ENCODE peak calls at places on chromosomes 7 and 10, in seven cellular contexts. One of them, this sample, is unnamed.

GRCh38 chr10:128631801-128632241 is 505.6 kb upstream of the MKI67 start:
- DNase-seq in occipital lobe: no peak
- DNase-seq in NCI-H345: peak; percentile 18
- DNase-seq in stimulated activated CD8-positive, alpha-beta memory T cell treated with anti-CD3 and anti-CD28 coated beads, Interleukin-2, amount 100 ng/mL, for 1 hour: no peak
- DNase-seq in NCI-H1105 treated with DMSO at 0.1 percent for 48 hours: no peak
- DNase-seq in activated CD4-positive, CD25-positive, alpha-beta regulatory T cell: no peak
- DNase-seq in stimulated activated CD4-positive, alpha-beta T cell treated with anti-CD3 and anti-CD28 coated beads, TNF-alpha, amount 100 ng/mL, for 48 hours: no peak
- DNase-seq in this sample: no peak

GRCh38 chr7:15158141-15158810 is 255.7 kb upstream of the DGKB start:
- DNase-seq in occipital lobe: no peak
- DNase-seq in stimulated activated CD8-positive, alpha-beta memory T cell treated with anti-CD3 and anti-CD28 coated beads, Interleukin-2, amount 100 ng/mL, for 1 hour: no peak
- DNase-seq in NCI-H1105 treated with DMSO at 0.1 percent for 48 hours: no peak
- DNase-seq in NCI-H345: no peak
- DNase-seq in activated CD4-positive, CD25-positive, alpha-beta regulatory T cell: no peak
- DNase-seq in stimulated activated CD4-positive, alpha-beta T cell treated with anti-CD3 and anti-CD28 coated beads, TNF-alpha, amount 100 ng/mL, for 48 hours: no peak
- DNase-seq in this sample: no peak

GRCh38 chr10:90920986-90921643 is at the start of gene ANKRD1:
- DNase-seq in stimulated activated CD8-positive, alpha-beta memory T cell treated with anti-CD3 and anti-CD28 coated beads, Interleukin-2, amount 100 ng/mL, for 1 hour: no peak
- DNase-seq in occipital lobe: no peak
- DNase-seq in stimulated activated CD4-positive, alpha-beta T cell treated with anti-CD3 and anti-CD28 coated beads, TNF-alpha, amount 100 ng/mL, for 48 hours: no peak
- DNase-seq in activated CD4-positive, CD25-positive, alpha-beta regulatory T cell: no peak
- DNase-seq in NCI-H1105 treated with DMSO at 0.1 percent for 48 hours: no peak
- DNase-seq in NCI-H345: no peak
- DNase-seq in this sample: no peak

GRCh38 chr7:28804990-28805389 is 153.1 kb downstream of the TRIL start:
- DNase-seq in stimulated activated CD4-positive, alpha-beta T cell treated with anti-CD3 and anti-CD28 coated beads, TNF-alpha, amount 100 ng/mL, for 48 hours: no peak
- DNase-seq in activated CD4-positive, CD25-positive, alpha-beta regulatory T cell: no peak
- DNase-seq in stimulated activated CD8-positive, alpha-beta memory T cell treated with anti-CD3 and anti-CD28 coated beads, Interleukin-2, amount 100 ng/mL, for 1 hour: no peak
- DNase-seq in NCI-H345: no peak
- DNase-seq in occipital lobe: no peak
- DNase-seq in NCI-H1105 treated with DMSO at 0.1 percent for 48 hours: no peak
- DNase-seq in this sample: no peak

GRCh38 chr10:112724404-112724991 is 225.5 kb upstream of the TCF7L2 start:
- DNase-seq in NCI-H345: no peak
- DNase-seq in stimulated activated CD8-positive, alpha-beta memory T cell treated with anti-CD3 and anti-CD28 coated beads, Interleukin-2, amount 100 ng/mL, for 1 hour: no peak
- DNase-seq in occipital lobe: no peak
- DNase-seq in NCI-H1105 treated with DMSO at 0.1 percent for 48 hours: no peak
- DNase-seq in activated CD4-positive, CD25-positive, alpha-beta regulatory T cell: no peak
- DNase-seq in stimulated activated CD4-positive, alpha-beta T cell treated with anti-CD3 and anti-CD28 coated beads, TNF-alpha, amount 100 ng/mL, for 48 hours: no peak
- DNase-seq in this sample: no peak

GRCh38 chr7:12884856-12885440 is 197.5 kb downstream of the ARL4A start:
- DNase-seq in NCI-H345: no peak
- DNase-seq in stimulated activated CD4-positive, alpha-beta T cell treated with anti-CD3 and anti-CD28 coated beads, TNF-alpha, amount 100 ng/mL, for 48 hours: no peak
- DNase-seq in activated CD4-positive, CD25-positive, alpha-beta regulatory T cell: no peak
- DNase-seq in stimulated activated CD8-positive, alpha-beta memory T cell treated with anti-CD3 and anti-CD28 coated beads, Interleukin-2, amount 100 ng/mL, for 1 hour: no peak
- DNase-seq in occipital lobe: no peak
- DNase-seq in NCI-H1105 treated with DMSO at 0.1 percent for 48 hours: no peak
- DNase-seq in this sample: no peak

GRCh38 chr10:35726850-35727249 is 84.8 kb upstream of the FZD8 start:
- DNase-seq in NCI-H1105 treated with DMSO at 0.1 percent for 48 hours: no peak
- DNase-seq in activated CD4-positive, CD25-positive, alpha-beta regulatory T cell: no peak
- DNase-seq in occipital lobe: no peak
- DNase-seq in stimulated activated CD4-positive, alpha-beta T cell treated with anti-CD3 and anti-CD28 coated beads, TNF-alpha, amount 100 ng/mL, for 48 hours: no peak
- DNase-seq in NCI-H345: no peak
- DNase-seq in stimulated activated CD8-positive, alpha-beta memory T cell treated with anti-CD3 and anti-CD28 coated beads, Interleukin-2, amount 100 ng/mL, for 1 hour: no peak
- DNase-seq in this sample: no peak

GRCh38 chr7:41701068-41701467 is 1.8 kb downstream of the INHBA start:
- DNase-seq in activated CD4-positive, CD25-positive, alpha-beta regulatory T cell: no peak
- DNase-seq in occipital lobe: no peak
- DNase-seq in stimulated activated CD8-positive, alpha-beta memory T cell treated with anti-CD3 and anti-CD28 coated beads, Interleukin-2, amount 100 ng/mL, for 1 hour: no peak
- DNase-seq in stimulated activated CD4-positive, alpha-beta T cell treated with anti-CD3 and anti-CD28 coated beads, TNF-alpha, amount 100 ng/mL, for 48 hours: no peak
- DNase-seq in NCI-H345: no peak
- DNase-seq in NCI-H1105 treated with DMSO at 0.1 percent for 48 hours: no peak
- DNase-seq in this sample: no peak

GRCh38 chr10:47247190-47248059 is 52.6 kb upstream of the GDF10 start:
- DNase-seq in occipital lobe: no peak
- DNase-seq in NCI-H345: no peak
- DNase-seq in NCI-H1105 treated with DMSO at 0.1 percent for 48 hours: no peak
- DNase-seq in stimulated activated CD4-positive, alpha-beta T cell treated with anti-CD3 and anti-CD28 coated beads, TNF-alpha, amount 100 ng/mL, for 48 hours: no peak
- DNase-seq in stimulated activated CD8-positive, alpha-beta memory T cell treated with anti-CD3 and anti-CD28 coated beads, Interleukin-2, amount 100 ng/mL, for 1 hour: no peak
- DNase-seq in activated CD4-positive, CD25-positive, alpha-beta regulatory T cell: no peak
- DNase-seq in this sample: no peak

GRCh38 chr7:112362796-112363195 is 87.5 kb upstream of the IFRD1 start:
- DNase-seq in stimulated activated CD4-positive, alpha-beta T cell treated with anti-CD3 and anti-CD28 coated beads, TNF-alpha, amount 100 ng/mL, for 48 hours: no peak
- DNase-seq in NCI-H1105 treated with DMSO at 0.1 percent for 48 hours: peak; percentile 73
- DNase-seq in occipital lobe: no peak
- DNase-seq in activated CD4-positive, CD25-positive, alpha-beta regulatory T cell: no peak
- DNase-seq in NCI-H345: peak; percentile 67
- DNase-seq in stimulated activated CD8-positive, alpha-beta memory T cell treated with anti-CD3 and anti-CD28 coated beads, Interleukin-2, amount 100 ng/mL, for 1 hour: no peak
- DNase-seq in this sample: peak; percentile 55

GRCh38 chr7:13240349-13240748 is 552.9 kb downstream of the ARL4A start:
- DNase-seq in occipital lobe: no peak
- DNase-seq in stimulated activated CD4-positive, alpha-beta T cell treated with anti-CD3 and anti-CD28 coated beads, TNF-alpha, amount 100 ng/mL, for 48 hours: no peak
- DNase-seq in activated CD4-positive, CD25-positive, alpha-beta regulatory T cell: no peak
- DNase-seq in stimulated activated CD8-positive, alpha-beta memory T cell treated with anti-CD3 and anti-CD28 coated beads, Interleukin-2, amount 100 ng/mL, for 1 hour: no peak
- DNase-seq in NCI-H345: no peak
- DNase-seq in NCI-H1105 treated with DMSO at 0.1 percent for 48 hours: no peak
- DNase-seq in this sample: no peak

GRCh38 chr7:115476666-115477065 is 553.9 kb downstream of the TFEC start:
- DNase-seq in activated CD4-positive, CD25-positive, alpha-beta regulatory T cell: no peak
- DNase-seq in stimulated activated CD4-positive, alpha-beta T cell treated with anti-CD3 and anti-CD28 coated beads, TNF-alpha, amount 100 ng/mL, for 48 hours: no peak
- DNase-seq in NCI-H345: no peak
- DNase-seq in NCI-H1105 treated with DMSO at 0.1 percent for 48 hours: peak; percentile 98
- DNase-seq in stimulated activated CD8-positive, alpha-beta memory T cell treated with anti-CD3 and anti-CD28 coated beads, Interleukin-2, amount 100 ng/mL, for 1 hour: no peak
- DNase-seq in occipital lobe: no peak
- DNase-seq in this sample: peak; percentile 1

GRCh38 chr10:32189400-32190084 is 133.3 kb upstream of the KIF5B start:
- DNase-seq in stimulated activated CD8-positive, alpha-beta memory T cell treated with anti-CD3 and anti-CD28 coated beads, Interleukin-2, amount 100 ng/mL, for 1 hour: no peak
- DNase-seq in occipital lobe: no peak
- DNase-seq in NCI-H345: no peak
- DNase-seq in NCI-H1105 treated with DMSO at 0.1 percent for 48 hours: no peak
- DNase-seq in activated CD4-positive, CD25-positive, alpha-beta regulatory T cell: no peak
- DNase-seq in stimulated activated CD4-positive, alpha-beta T cell treated with anti-CD3 and anti-CD28 coated beads, TNF-alpha, amount 100 ng/mL, for 48 hours: no peak
- DNase-seq in this sample: peak; percentile 23

GRCh38 chr7:151013728-151014497 is 10.4 kb downstream of the ATG9B start:
- DNase-seq in stimulated activated CD4-positive, alpha-beta T cell treated with anti-CD3 and anti-CD28 coated beads, TNF-alpha, amount 100 ng/mL, for 48 hours: peak; percentile 80
- DNase-seq in stimulated activated CD8-positive, alpha-beta memory T cell treated with anti-CD3 and anti-CD28 coated beads, Interleukin-2, amount 100 ng/mL, for 1 hour: peak; percentile 78
- DNase-seq in activated CD4-positive, CD25-positive, alpha-beta regulatory T cell: peak; percentile 65
- DNase-seq in NCI-H345: no peak
- DNase-seq in NCI-H1105 treated with DMSO at 0.1 percent for 48 hours: peak; percentile 27
- DNase-seq in occipital lobe: peak; percentile 62
- DNase-seq in this sample: no peak

GRCh38 chr7:20484366-20484765 is 131.1 kb upstream of the ABCB5 start:
- DNase-seq in occipital lobe: no peak
- DNase-seq in stimulated activated CD8-positive, alpha-beta memory T cell treated with anti-CD3 and anti-CD28 coated beads, Interleukin-2, amount 100 ng/mL, for 1 hour: no peak
- DNase-seq in activated CD4-positive, CD25-positive, alpha-beta regulatory T cell: no peak
- DNase-seq in NCI-H1105 treated with DMSO at 0.1 percent for 48 hours: no peak
- DNase-seq in NCI-H345: no peak
- DNase-seq in stimulated activated CD4-positive, alpha-beta T cell treated with anti-CD3 and anti-CD28 coated beads, TNF-alpha, amount 100 ng/mL, for 48 hours: no peak
- DNase-seq in this sample: no peak

GRCh38 chr7:107837145-107837512 is 34.1 kb upstream of the SLC26A3 start:
- DNase-seq in stimulated activated CD8-positive, alpha-beta memory T cell treated with anti-CD3 and anti-CD28 coated beads, Interleukin-2, amount 100 ng/mL, for 1 hour: no peak
- DNase-seq in occipital lobe: no peak
- DNase-seq in NCI-H1105 treated with DMSO at 0.1 percent for 48 hours: no peak
- DNase-seq in NCI-H345: no peak
- DNase-seq in activated CD4-positive, CD25-positive, alpha-beta regulatory T cell: no peak
- DNase-seq in stimulated activated CD4-positive, alpha-beta T cell treated with anti-CD3 and anti-CD28 coated beads, TNF-alpha, amount 100 ng/mL, for 48 hours: no peak
- DNase-seq in this sample: no peak

GRCh38 chr10:101229275-101230184 is at the start of gene LBX1:
- DNase-seq in occipital lobe: no peak
- DNase-seq in stimulated activated CD8-positive, alpha-beta memory T cell treated with anti-CD3 and anti-CD28 coated beads, Interleukin-2, amount 100 ng/mL, for 1 hour: no peak
- DNase-seq in NCI-H1105 treated with DMSO at 0.1 percent for 48 hours: peak; percentile 31
- DNase-seq in stimulated activated CD4-positive, alpha-beta T cell treated with anti-CD3 and anti-CD28 coated beads, TNF-alpha, amount 100 ng/mL, for 48 hours: no peak
- DNase-seq in activated CD4-positive, CD25-positive, alpha-beta regulatory T cell: no peak
- DNase-seq in NCI-H345: no peak
- DNase-seq in this sample: no peak

GRCh38 chr7:143884276-143884977 is 17.5 kb downstream of the TCAF1 start:
- DNase-seq in NCI-H1105 treated with DMSO at 0.1 percent for 48 hours: no peak
- DNase-seq in occipital lobe: no peak
- DNase-seq in stimulated activated CD4-positive, alpha-beta T cell treated with anti-CD3 and anti-CD28 coated beads, TNF-alpha, amount 100 ng/mL, for 48 hours: no peak
- DNase-seq in stimulated activated CD8-positive, alpha-beta memory T cell treated with anti-CD3 and anti-CD28 coated beads, Interleukin-2, amount 100 ng/mL, for 1 hour: no peak
- DNase-seq in NCI-H345: no peak
- DNase-seq in activated CD4-positive, CD25-positive, alpha-beta regulatory T cell: no peak
- DNase-seq in this sample: no peak

GRCh38 chr10:70906031-70906804 is 17.9 kb upstream of the PCBD1 start:
- DNase-seq in activated CD4-positive, CD25-positive, alpha-beta regulatory T cell: no peak
- DNase-seq in stimulated activated CD4-positive, alpha-beta T cell treated with anti-CD3 and anti-CD28 coated beads, TNF-alpha, amount 100 ng/mL, for 48 hours: no peak
- DNase-seq in NCI-H345: no peak
- DNase-seq in NCI-H1105 treated with DMSO at 0.1 percent for 48 hours: no peak
- DNase-seq in stimulated activated CD8-positive, alpha-beta memory T cell treated with anti-CD3 and anti-CD28 coated beads, Interleukin-2, amount 100 ng/mL, for 1 hour: no peak
- DNase-seq in occipital lobe: no peak
- DNase-seq in this sample: no peak

GRCh38 chr7:21500117-21500516 is 42.7 kb upstream of the DNAH11 start:
- DNase-seq in stimulated activated CD4-positive, alpha-beta T cell treated with anti-CD3 and anti-CD28 coated beads, TNF-alpha, amount 100 ng/mL, for 48 hours: no peak
- DNase-seq in NCI-H1105 treated with DMSO at 0.1 percent for 48 hours: no peak
- DNase-seq in NCI-H345: no peak
- DNase-seq in stimulated activated CD8-positive, alpha-beta memory T cell treated with anti-CD3 and anti-CD28 coated beads, Interleukin-2, amount 100 ng/mL, for 1 hour: no peak
- DNase-seq in occipital lobe: no peak
- DNase-seq in activated CD4-positive, CD25-positive, alpha-beta regulatory T cell: no peak
- DNase-seq in this sample: no peak

GRCh38 chr7:158814637-158815036 is 14.7 kb downstream of the ESYT2 start:
- DNase-seq in occipital lobe: no peak
- DNase-seq in NCI-H345: no peak
- DNase-seq in stimulated activated CD4-positive, alpha-beta T cell treated with anti-CD3 and anti-CD28 coated beads, TNF-alpha, amount 100 ng/mL, for 48 hours: no peak
- DNase-seq in activated CD4-positive, CD25-positive, alpha-beta regulatory T cell: no peak
- DNase-seq in stimulated activated CD8-positive, alpha-beta memory T cell treated with anti-CD3 and anti-CD28 coated beads, Interleukin-2, amount 100 ng/mL, for 1 hour: no peak
- DNase-seq in NCI-H1105 treated with DMSO at 0.1 percent for 48 hours: no peak
- DNase-seq in this sample: no peak

GRCh38 chr7:55887786-55888185 is 530 bp downstream of the ZNF713 start:
- DNase-seq in occipital lobe: no peak
- DNase-seq in stimulated activated CD4-positive, alpha-beta T cell treated with anti-CD3 and anti-CD28 coated beads, TNF-alpha, amount 100 ng/mL, for 48 hours: no peak
- DNase-seq in NCI-H1105 treated with DMSO at 0.1 percent for 48 hours: peak; percentile 39
- DNase-seq in activated CD4-positive, CD25-positive, alpha-beta regulatory T cell: no peak
- DNase-seq in NCI-H345: no peak
- DNase-seq in stimulated activated CD8-positive, alpha-beta memory T cell treated with anti-CD3 and anti-CD28 coated beads, Interleukin-2, amount 100 ng/mL, for 1 hour: no peak
- DNase-seq in this sample: peak; percentile 22

GRCh38 chr10:23453465-23453864 is 14.6 kb downstream of the OTUD1 start:
- DNase-seq in activated CD4-positive, CD25-positive, alpha-beta regulatory T cell: no peak
- DNase-seq in stimulated activated CD8-positive, alpha-beta memory T cell treated with anti-CD3 and anti-CD28 coated beads, Interleukin-2, amount 100 ng/mL, for 1 hour: no peak
- DNase-seq in stimulated activated CD4-positive, alpha-beta T cell treated with anti-CD3 and anti-CD28 coated beads, TNF-alpha, amount 100 ng/mL, for 48 hours: no peak
- DNase-seq in NCI-H1105 treated with DMSO at 0.1 percent for 48 hours: no peak
- DNase-seq in occipital lobe: no peak
- DNase-seq in NCI-H345: no peak
- DNase-seq in this sample: no peak

GRCh38 chr10:12954866-12955265 is 46.6 kb downstream of the CCDC3 start:
- DNase-seq in NCI-H1105 treated with DMSO at 0.1 percent for 48 hours: no peak
- DNase-seq in NCI-H345: no peak
- DNase-seq in activated CD4-positive, CD25-positive, alpha-beta regulatory T cell: no peak
- DNase-seq in stimulated activated CD4-positive, alpha-beta T cell treated with anti-CD3 and anti-CD28 coated beads, TNF-alpha, amount 100 ng/mL, for 48 hours: no peak
- DNase-seq in occipital lobe: no peak
- DNase-seq in stimulated activated CD8-positive, alpha-beta memory T cell treated with anti-CD3 and anti-CD28 coated beads, Interleukin-2, amount 100 ng/mL, for 1 hour: no peak
- DNase-seq in this sample: no peak

GRCh38 chr7:140661124-140661523 is 11.6 kb upstream of the ADCK2 start:
- DNase-seq in stimulated activated CD4-positive, alpha-beta T cell treated with anti-CD3 and anti-CD28 coated beads, TNF-alpha, amount 100 ng/mL, for 48 hours: no peak
- DNase-seq in NCI-H345: no peak
- DNase-seq in activated CD4-positive, CD25-positive, alpha-beta regulatory T cell: no peak
- DNase-seq in stimulated activated CD8-positive, alpha-beta memory T cell treated with anti-CD3 and anti-CD28 coated beads, Interleukin-2, amount 100 ng/mL, for 1 hour: no peak
- DNase-seq in occipital lobe: no peak
- DNase-seq in NCI-H1105 treated with DMSO at 0.1 percent for 48 hours: no peak
- DNase-seq in this sample: no peak

GRCh38 chr7:132343196-132343595 is 233.1 kb downstream of the PLXNA4 start:
- DNase-seq in activated CD4-positive, CD25-positive, alpha-beta regulatory T cell: no peak
- DNase-seq in stimulated activated CD4-positive, alpha-beta T cell treated with anti-CD3 and anti-CD28 coated beads, TNF-alpha, amount 100 ng/mL, for 48 hours: no peak
- DNase-seq in occipital lobe: no peak
- DNase-seq in NCI-H345: no peak
- DNase-seq in NCI-H1105 treated with DMSO at 0.1 percent for 48 hours: no peak
- DNase-seq in stimulated activated CD8-positive, alpha-beta memory T cell treated with anti-CD3 and anti-CD28 coated beads, Interleukin-2, amount 100 ng/mL, for 1 hour: no peak
- DNase-seq in this sample: no peak

GRCh38 chr7:4878336-4879335 is 4.9 kb downstream of the RADIL start:
- DNase-seq in NCI-H1105 treated with DMSO at 0.1 percent for 48 hours: no peak
- DNase-seq in occipital lobe: no peak
- DNase-seq in stimulated activated CD4-positive, alpha-beta T cell treated with anti-CD3 and anti-CD28 coated beads, TNF-alpha, amount 100 ng/mL, for 48 hours: no peak
- DNase-seq in stimulated activated CD8-positive, alpha-beta memory T cell treated with anti-CD3 and anti-CD28 coated beads, Interleukin-2, amount 100 ng/mL, for 1 hour: no peak
- DNase-seq in NCI-H345: no peak
- DNase-seq in activated CD4-positive, CD25-positive, alpha-beta regulatory T cell: no peak
- DNase-seq in this sample: no peak

GRCh38 chr7:155962191-155962967 is 150.1 kb upstream of the SHH start:
- DNase-seq in occipital lobe: no peak
- DNase-seq in NCI-H1105 treated with DMSO at 0.1 percent for 48 hours: no peak
- DNase-seq in activated CD4-positive, CD25-positive, alpha-beta regulatory T cell: no peak
- DNase-seq in stimulated activated CD8-positive, alpha-beta memory T cell treated with anti-CD3 and anti-CD28 coated beads, Interleukin-2, amount 100 ng/mL, for 1 hour: no peak
- DNase-seq in NCI-H345: no peak
- DNase-seq in stimulated activated CD4-positive, alpha-beta T cell treated with anti-CD3 and anti-CD28 coated beads, TNF-alpha, amount 100 ng/mL, for 48 hours: peak; percentile 20
- DNase-seq in this sample: no peak

GRCh38 chr7:102813256-102814024 is 64.6 kb downstream of the FAM185A start:
- DNase-seq in NCI-H345: no peak
- DNase-seq in stimulated activated CD8-positive, alpha-beta memory T cell treated with anti-CD3 and anti-CD28 coated beads, Interleukin-2, amount 100 ng/mL, for 1 hour: no peak
- DNase-seq in stimulated activated CD4-positive, alpha-beta T cell treated with anti-CD3 and anti-CD28 coated beads, TNF-alpha, amount 100 ng/mL, for 48 hours: no peak
- DNase-seq in occipital lobe: no peak
- DNase-seq in NCI-H1105 treated with DMSO at 0.1 percent for 48 hours: no peak
- DNase-seq in activated CD4-positive, CD25-positive, alpha-beta regulatory T cell: no peak
- DNase-seq in this sample: no peak

GRCh38 chr7:8044761-8045430 is 76.3 kb downstream of the GLCCI1 start:
- DNase-seq in NCI-H1105 treated with DMSO at 0.1 percent for 48 hours: no peak
- DNase-seq in occipital lobe: no peak
- DNase-seq in NCI-H345: no peak
- DNase-seq in stimulated activated CD8-positive, alpha-beta memory T cell treated with anti-CD3 and anti-CD28 coated beads, Interleukin-2, amount 100 ng/mL, for 1 hour: no peak
- DNase-seq in activated CD4-positive, CD25-positive, alpha-beta regulatory T cell: no peak
- DNase-seq in stimulated activated CD4-positive, alpha-beta T cell treated with anti-CD3 and anti-CD28 coated beads, TNF-alpha, amount 100 ng/mL, for 48 hours: no peak
- DNase-seq in this sample: no peak

GRCh38 chr7:157692156-157693011 is 355.6 kb downstream of the DNAJB6 start:
- DNase-seq in NCI-H345: no peak
- DNase-seq in activated CD4-positive, CD25-positive, alpha-beta regulatory T cell: no peak
- DNase-seq in stimulated activated CD8-positive, alpha-beta memory T cell treated with anti-CD3 and anti-CD28 coated beads, Interleukin-2, amount 100 ng/mL, for 1 hour: no peak
- DNase-seq in stimulated activated CD4-positive, alpha-beta T cell treated with anti-CD3 and anti-CD28 coated beads, TNF-alpha, amount 100 ng/mL, for 48 hours: no peak
- DNase-seq in occipital lobe: no peak
- DNase-seq in NCI-H1105 treated with DMSO at 0.1 percent for 48 hours: no peak
- DNase-seq in this sample: peak; percentile 84

GRCh38 chr7:112481337-112481736 is 546 bp downstream of the LSMEM1 start:
- DNase-seq in stimulated activated CD8-positive, alpha-beta memory T cell treated with anti-CD3 and anti-CD28 coated beads, Interleukin-2, amount 100 ng/mL, for 1 hour: no peak
- DNase-seq in stimulated activated CD4-positive, alpha-beta T cell treated with anti-CD3 and anti-CD28 coated beads, TNF-alpha, amount 100 ng/mL, for 48 hours: no peak
- DNase-seq in NCI-H345: no peak
- DNase-seq in activated CD4-positive, CD25-positive, alpha-beta regulatory T cell: no peak
- DNase-seq in NCI-H1105 treated with DMSO at 0.1 percent for 48 hours: no peak
- DNase-seq in occipital lobe: no peak
- DNase-seq in this sample: no peak

GRCh38 chr7:29255199-29255838 is 60.7 kb downstream of the CHN2 start:
- DNase-seq in stimulated activated CD8-positive, alpha-beta memory T cell treated with anti-CD3 and anti-CD28 coated beads, Interleukin-2, amount 100 ng/mL, for 1 hour: no peak
- DNase-seq in activated CD4-positive, CD25-positive, alpha-beta regulatory T cell: no peak
- DNase-seq in NCI-H1105 treated with DMSO at 0.1 percent for 48 hours: no peak
- DNase-seq in occipital lobe: no peak
- DNase-seq in stimulated activated CD4-positive, alpha-beta T cell treated with anti-CD3 and anti-CD28 coated beads, TNF-alpha, amount 100 ng/mL, for 48 hours: no peak
- DNase-seq in NCI-H345: no peak
- DNase-seq in this sample: no peak

GRCh38 chr7:80882213-80882801 is 36.5 kb downstream of the SEMA3C start:
- DNase-seq in occipital lobe: no peak
- DNase-seq in NCI-H1105 treated with DMSO at 0.1 percent for 48 hours: no peak
- DNase-seq in NCI-H345: no peak
- DNase-seq in activated CD4-positive, CD25-positive, alpha-beta regulatory T cell: no peak
- DNase-seq in stimulated activated CD4-positive, alpha-beta T cell treated with anti-CD3 and anti-CD28 coated beads, TNF-alpha, amount 100 ng/mL, for 48 hours: no peak
- DNase-seq in stimulated activated CD8-positive, alpha-beta memory T cell treated with anti-CD3 and anti-CD28 coated beads, Interleukin-2, amount 100 ng/mL, for 1 hour: no peak
- DNase-seq in this sample: no peak

This sample was measured in NCI-H146.